ENCODE peak calls at places on chromosomes 3 and 15, in five cellular contexts. Z is stimulated activated CD4-positive, alpha-beta T cell treated with anti-CD3 and anti-CD28 coated beads, Interleukin-15, amount 100 ng/mL, for 1 hour; B is skeletal muscle cell; D is stimulated activated CD8-positive, alpha-beta memory T cell treated with anti-CD3 and anti-CD28 coated beads, Interleukin-4, amount 100 ng/mL, for 1 hour; W is activated T-helper 1 cell treated with Interleukin-2 at 50 U/mL for 16 hours. I is an unnamed sample.

GRCh38 chr3:99586680-99587079 is 51.7 kb upstream of the COL8A1 start:
- DNase-seq in W (no peak), B (no peak), Z (no peak), D (no peak), I (no peak)

GRCh38 chr15:76391847-76392246 is 55.3 kb downstream of the ISL2 start:
- DNase-seq in W (no peak), D (no peak), B (peak; percentile 25), Z (no peak), I (no peak)

GRCh38 chr3:195105389-195105788 is 165.6 kb downstream of the XXYLT1 start:
- DNase-seq in Z (no peak), D (no peak), B (no peak), W (no peak), I (no peak)

GRCh38 chr3:72165808-72166207 is 380.9 kb upstream of the PROK2 start:
- DNase-seq in B (no peak), W (no peak), D (no peak), Z (no peak), I (no peak)

GRCh38 chr15:94061041-94061440 is 170.3 kb upstream of the MCTP2 start:
- DNase-seq in D (no peak), B (no peak), Z (no peak), W (no peak), I (no peak)

GRCh38 chr15:23645379-23646164 is 2.1 kb downstream of the MAGEL2 start:
- DNase-seq in Z (no peak), D (no peak), W (no peak), B (no peak), I (no peak)

GRCh38 chr3:68915973-68916372 is 16.4 kb downstream of the TAFA4 start:
- DNase-seq in B (no peak), D (no peak), Z (no peak), W (no peak), I (no peak)

GRCh38 chr3:178078933-178079332 is 457.3 kb upstream of the KCNMB2 start:
- DNase-seq in D (no peak), Z (no peak), B (peak; percentile 45), W (no peak), I (no peak)

GRCh38 chr15:100997442-100997841 is 78.3 kb downstream of the LRRK1 start:
- DNase-seq in W (no peak), B (no peak), Z (no peak), D (no peak), I (no peak)

GRCh38 chr3:127150915-127151564 is 41.9 kb upstream of the PRR23E start:
- DNase-seq in W (no peak), Z (no peak), B (no peak), D (no peak), I (no peak)

GRCh38 chr15:56739964-56740640 is 6.8 kb upstream of the ZNF280D start:
- DNase-seq in D (no peak), Z (no peak), B (no peak), W (no peak), I (no peak)